ENCODE peak calls at places on chromosome 9, in seven cellular contexts. X is progenitor cell of endocrine pancreas, P is kidney, G is neural crest cell, L is fibroblast of mammary gland, K is foreskin fibroblast, I is epithelial cell of esophagus. C is an unnamed sample.

GRCh38 chr9:130713286-130713975 is 19.9 kb downstream of the EXOSC2 start:
- DNase-seq in X (no peak), G (no peak), P (peak; percentile 84), I (peak; percentile 23), L (peak; percentile 32), K (peak; percentile 62), C (peak; percentile 33)

GRCh38 chr9:6552033-6552737 is 93.3 kb downstream of the GLDC start:
- DNase-seq in P (no peak), X (no peak), L (peak; percentile 74), K (peak; percentile 89), G (no peak), I (peak; percentile 21), C (peak; percentile 5)

GRCh38 chr9:84379740-84380139 is 39.2 kb upstream of the SLC28A3 start:
- DNase-seq in G (no peak), L (peak; percentile 61), X (no peak), I (no peak), K (no peak), P (no peak), C (no peak)

GRCh38 chr9:122393284-122393983 is 22.6 kb downstream of the PTGS1 start:
- DNase-seq in I (peak; percentile 58), L (no peak), G (no peak), P (no peak), K (no peak), X (no peak), C (no peak)

GRCh38 chr9:69036319-69036718 is 767 bp downstream of the FXN start:
- DNase-seq in G (no peak), L (peak; percentile 24), X (no peak), K (no peak), I (peak; percentile 24), P (no peak), C (no peak)

GRCh38 chr9:33443047-33443446 is 4.3 kb downstream of the AQP3 start:
- DNase-seq in X (no peak), G (no peak), L (peak; percentile 44), P (peak; percentile 90), K (peak; percentile 49), I (peak; percentile 77), C (no peak)

GRCh38 chr9:5671711-5672353 is 42.9 kb downstream of the RIC1 start:
- DNase-seq in K (no peak), G (no peak), L (no peak), P (no peak), I (no peak), X (no peak), C (no peak)

GRCh38 chr9:71725590-71726338 is 42.5 kb downstream of the CEMIP2 start:
- DNase-seq in G (no peak), I (peak; percentile 96), L (peak; percentile 83), X (no peak), P (no peak), K (peak; percentile 75), C (peak; percentile 83)

GRCh38 chr9:4197548-4197947 is 102.3 kb downstream of the GLIS3 start:
- DNase-seq in X (no peak), L (peak; percentile 36), I (peak; percentile 32), G (no peak), K (no peak), P (no peak), C (no peak)

GRCh38 chr9:133006731-133007352 is 24.0 kb upstream of the GTF3C5 start:
- DNase-seq in K (no peak), X (no peak), I (no peak), L (no peak), P (peak; percentile 2), G (no peak), C (no peak)

GRCh38 chr9:95724253-95724991 is 151.1 kb upstream of the ERCC6L2 start:
- DNase-seq in X (no peak), L (no peak), K (no peak), G (no peak), I (no peak), P (no peak), C (no peak)

GRCh38 chr9:111691686-111692329 is 30.4 kb downstream of the GNG10 start:
- DNase-seq in X (no peak), I (peak; percentile 41), L (peak; percentile 62), G (no peak), P (no peak), K (peak; percentile 61), C (peak; percentile 33)

GRCh38 chr9:11874414-11874813 is 818.8 kb upstream of the TYRP1 start:
- DNase-seq in P (no peak), I (no peak), G (no peak), X (no peak), K (no peak), L (no peak), C (no peak)

GRCh38 chr9:86452194-86452828 is 98.1 kb upstream of the TUT7 start:
- DNase-seq in P (no peak), X (no peak), K (peak; percentile 36), I (no peak), L (peak; percentile 23), G (no peak), C (no peak)

GRCh38 chr9:33988219-33988890 is 60.3 kb downstream of the UBAP2 start:
- DNase-seq in G (no peak), K (no peak), I (peak; percentile 73), X (no peak), P (no peak), L (peak; percentile 6), C (no peak)

DNA sequence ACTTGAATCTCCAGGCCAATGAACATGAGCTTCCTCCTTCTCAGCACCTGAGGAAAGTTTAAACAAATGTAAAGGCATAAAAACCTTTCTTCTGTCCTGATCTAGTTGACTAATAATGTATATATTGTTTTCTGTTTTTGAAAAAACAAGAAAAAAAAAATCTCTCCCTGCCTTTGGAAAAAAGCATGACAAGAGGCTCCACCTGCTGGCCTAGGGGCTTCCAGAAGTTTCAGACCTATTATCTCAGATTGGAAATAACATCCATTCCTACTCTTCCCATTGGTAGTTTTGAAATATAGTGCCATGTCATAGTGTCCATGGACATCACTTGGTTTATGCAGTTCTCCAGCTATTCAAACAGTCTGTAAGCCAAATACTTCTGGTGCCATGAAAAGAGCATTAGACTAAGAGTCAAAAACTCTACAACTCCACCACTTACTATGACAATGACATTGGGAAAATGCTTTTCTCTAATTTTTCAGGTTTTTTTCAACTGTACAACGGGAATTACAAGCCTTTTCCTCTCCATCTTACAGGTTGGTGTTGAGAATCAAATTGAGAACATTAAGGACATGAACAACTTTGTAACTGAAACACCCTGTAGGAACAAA is 409.6 kb upstream of the MPDZ start:
- DNase-seq in I (peak; percentile 39), G (no peak), P (no peak), K (peak; percentile 46), L (peak; percentile 26), X (no peak), C (no peak)
- TF ChIP-seq CTCF in I (peak; percentile 55), G (peak; percentile 52), P (peak; percentile 28), K (peak; percentile 39), L (peak; percentile 52), X (peak; percentile 52), C (peak; percentile 58)

GRCh38 chr9:128372784-128373183 is 1.6 kb downstream of the URM1 start:
- DNase-seq in K (peak; percentile 50), G (no peak), P (no peak), I (peak; percentile 40), L (peak; percentile 57), X (no peak), C (peak; percentile 41)

GRCh38 chr9:128370367-128370751 is 815 bp upstream of the URM1 start:
- DNase-seq in I (peak; percentile 65), G (no peak), X (no peak), L (no peak), K (no peak), P (no peak), C (no peak)

GRCh38 chr9:128371622-128372117 is 496 bp downstream of the URM1 start:
- DNase-seq in X (no peak), P (no peak), L (no peak), G (no peak), I (no peak), K (no peak), C (no peak)

GRCh38 chr9:128372188-128372641 is 1.0 kb downstream of the URM1 start:
- DNase-seq in X (no peak), K (peak; percentile 85), P (no peak), G (no peak), I (peak; percentile 60), L (peak; percentile 34), C (peak; percentile 46)

DNA sequence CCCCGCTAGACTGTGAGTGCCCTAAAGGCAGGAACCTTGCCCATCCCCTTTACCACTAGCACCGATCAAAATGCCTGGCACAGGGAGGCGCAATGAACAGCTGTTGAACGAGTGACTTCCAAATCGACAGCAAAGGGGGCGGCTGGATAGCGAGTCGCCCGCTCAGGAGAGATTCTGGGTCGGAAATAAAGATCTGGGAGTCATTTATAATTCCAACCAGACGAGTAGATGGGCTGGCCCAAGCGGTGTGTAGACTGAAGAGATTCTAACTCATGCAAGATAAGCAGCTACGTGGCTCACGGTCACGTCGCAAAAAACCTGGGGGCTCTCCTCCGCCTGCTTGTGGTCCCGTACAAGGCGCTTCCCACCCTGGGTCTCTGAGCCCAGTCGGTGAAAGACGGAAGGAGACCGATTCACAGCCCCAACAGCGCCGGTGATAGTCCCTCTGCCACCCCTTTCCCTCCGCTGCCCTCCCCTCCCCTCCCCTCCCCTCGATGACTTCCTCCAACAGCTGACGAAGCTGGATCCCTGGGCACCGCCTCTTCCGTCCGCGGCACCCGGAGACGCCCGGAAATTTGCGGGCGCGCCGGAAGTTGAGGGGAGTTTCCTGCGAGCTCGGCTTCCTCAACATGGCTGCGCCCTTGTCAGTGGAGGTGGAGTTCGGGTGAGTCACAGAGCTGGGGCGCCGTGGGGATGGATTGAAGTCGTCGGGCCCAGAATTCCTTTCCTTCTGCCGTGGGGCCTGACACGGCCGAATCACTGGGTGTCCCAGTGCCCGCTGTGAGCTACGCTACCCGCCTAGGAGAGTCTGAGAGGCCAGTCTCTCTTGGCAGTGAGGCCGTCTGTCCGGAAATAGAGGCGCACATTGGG is at the start of gene URM1:
- DNase-seq in P (peak; percentile 98), I (peak; percentile 99), G (peak; percentile 85), X (peak; percentile 83), L (peak; percentile 93), K (peak; percentile 99), C (peak; percentile 97)
- TF ChIP-seq CTCF in P (no peak), I (no peak), G (no peak), X (no peak), L (no peak), K (no peak), C (peak; percentile 29)

GRCh38 chr9:19497276-19497675 is 88.5 kb downstream of the ACER2 start:
- DNase-seq in X (no peak), I (no peak), L (no peak), G (no peak), K (no peak), P (no peak), C (no peak)
- TF ChIP-seq CTCF in X (no peak), I (no peak), L (no peak), G (no peak), K (no peak), P (no peak), C (no peak)

DNA sequence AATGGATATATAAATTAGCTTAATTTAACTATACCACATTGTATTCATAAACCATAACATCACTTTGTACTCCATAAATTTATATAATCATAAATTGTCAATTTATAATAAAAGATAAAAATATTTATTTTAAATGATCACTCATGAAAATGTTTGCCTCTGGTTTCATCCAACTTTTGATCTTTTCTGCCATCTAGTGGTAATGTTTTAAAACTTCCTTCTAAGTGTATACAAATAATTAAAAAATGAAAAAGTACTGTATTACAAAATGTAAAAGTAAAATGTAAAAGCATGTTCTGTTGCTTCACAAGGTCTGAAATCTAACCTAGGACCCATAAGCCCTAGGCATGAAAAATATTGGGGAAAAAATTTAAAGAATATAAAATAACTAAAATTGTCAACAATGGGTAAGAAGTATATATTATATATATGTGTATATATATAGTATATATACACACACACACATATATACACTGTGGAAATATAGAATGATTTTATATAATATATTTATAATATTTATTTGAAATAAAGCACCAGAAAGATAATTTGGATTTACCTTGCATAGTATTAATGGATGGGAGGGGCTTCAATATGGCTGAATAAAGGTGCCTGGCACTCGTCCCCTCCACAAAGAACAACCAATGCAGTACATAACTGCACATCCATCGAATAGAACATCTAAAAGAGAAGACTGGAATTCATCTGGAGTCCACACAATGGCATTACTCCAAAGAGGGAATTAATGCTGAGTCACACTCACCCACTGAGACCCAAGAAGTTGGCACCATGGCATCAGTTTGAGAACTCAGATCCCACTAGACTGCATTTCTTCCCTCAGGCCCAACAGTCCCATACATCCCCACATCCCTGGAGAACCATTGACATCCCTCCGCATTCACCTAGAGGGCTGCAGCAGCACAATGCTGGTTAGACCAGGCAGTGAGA is 32.5 kb downstream of the ANXA1 start:
- DNase-seq in X (no peak), L (peak; percentile 73), I (peak; percentile 58), K (peak; percentile 62), P (no peak), G (no peak), C (peak; percentile 63)
- TF ChIP-seq CTCF in X (peak; percentile 77), L (peak; percentile 37), I (peak; percentile 24), K (no peak), P (peak; percentile 38), G (peak; percentile 82), C (peak; percentile 88)